ENCODE peak calls at places on chromosomes 3 and 15, in five cellular contexts. G is HCT116, Q is GM23338, E is sigmoid colon, N is transverse colon. K is an unnamed sample.

GRCh38 chr15:38474155-38474757 is 20.3 kb downstream of the FAM98B start:
- DNase-seq in G (peak; percentile 29), Q (peak; percentile 61), E (no peak), N (no peak), K (no peak)

GRCh38 chr3:11238880-11239279 is 33.3 kb upstream of the ATG7 start:
- DNase-seq in G (peak; percentile 48), Q (no peak), E (no peak), N (no peak), K (no peak)

GRCh38 chr15:90557651-90558084 is 27.9 kb downstream of the CRTC3 start:
- DNase-seq in G (no peak), Q (no peak), E (peak; percentile 95), N (peak; percentile 49), K (no peak)

GRCh38 chr3:143216709-143217182 is 97.2 kb downstream of the CHST2 start:
- DNase-seq in G (no peak), Q (no peak), E (no peak), N (no peak), K (no peak)

GRCh38 chr3:62922326-62922725 is 47.1 kb upstream of the CADPS start:
- DNase-seq in G (no peak), Q (no peak), E (no peak), N (no peak), K (no peak)

GRCh38 chr3:71968491-71968890 is 183.5 kb upstream of the PROK2 start:
- DNase-seq in G (no peak), Q (no peak), E (no peak), N (no peak), K (no peak)

GRCh38 chr15:50506121-50506520 is 40.3 kb downstream of the USP50 start:
- DNase-seq in G (no peak), Q (peak; percentile 59), E (no peak), N (no peak), K (no peak)

GRCh38 chr15:58677426-58677825 is 72.1 kb downstream of the ADAM10 start:
- DNase-seq in G (no peak), Q (no peak), E (no peak), N (no peak), K (no peak)

GRCh38 chr15:80141916-80142598 is 10.7 kb upstream of the FAH start:
- DNase-seq in G (no peak), Q (no peak), E (no peak), N (no peak), K (no peak)

GRCh38 chr15:68154923-68155559 is 50.1 kb downstream of the CALML4 start:
- DNase-seq in G (peak; percentile 27), Q (peak; percentile 83), E (no peak), N (peak; percentile 33), K (peak; percentile 45)

GRCh38 chr3:107241217-107241616 is 136.0 kb upstream of the CCDC54 start:
- DNase-seq in G (peak; percentile 39), Q (peak; percentile 31), E (no peak), N (peak; percentile 37), K (no peak)

GRCh38 chr3:184765730-184766074 is 46.3 kb upstream of the VPS8 start:
- DNase-seq in G (no peak), Q (no peak), E (no peak), N (peak; percentile 21), K (no peak)

GRCh38 chr15:71599404-71600225 is 210.7 kb upstream of the NR2E3 start:
- DNase-seq in G (no peak), Q (no peak), E (no peak), N (no peak), K (no peak)

GRCh38 chr15:77622212-77622941 is 10.3 kb downstream of the LINGO1 start:
- DNase-seq in G (no peak), Q (peak; percentile 70), E (no peak), N (no peak), K (no peak)

GRCh38 chr3:32310918-32311839 is 72.7 kb downstream of the CMTM8 start:
- DNase-seq in G (no peak), Q (no peak), E (no peak), N (no peak), K (no peak)

GRCh38 chr3:38698061-38698460 is 48.6 kb upstream of the SCN5A start:
- DNase-seq in G (no peak), Q (no peak), E (no peak), N (no peak), K (no peak)

GRCh38 chr3:55524565-55525244 is 37.6 kb upstream of the WNT5A start:
- DNase-seq in G (no peak), Q (no peak), E (no peak), N (no peak), K (no peak)

GRCh38 chr3:32106929-32107362 is 526 bp downstream of the GPD1L start:
- DNase-seq in G (no peak), Q (peak; percentile 32), E (peak; percentile 66), N (peak; percentile 84), K (no peak)

GRCh38 chr3:134371542-134372324 is 2.5 kb downstream of the AMOTL2 start:
- DNase-seq in G (no peak), Q (no peak), E (peak; percentile 56), N (no peak), K (no peak)

GRCh38 chr15:99482993-99483392 is 82.8 kb upstream of the MEF2A start:
- DNase-seq in G (no peak), Q (no peak), E (no peak), N (no peak), K (no peak)

GRCh38 chr15:99485153-99485947 is 80.4 kb upstream of the MEF2A start:
- DNase-seq in G (no peak), Q (peak; percentile 32), E (peak; percentile 58), N (no peak), K (no peak)

GRCh38 chr15:99487337-99487730 is 78.5 kb upstream of the MEF2A start:
- DNase-seq in G (no peak), Q (no peak), E (no peak), N (no peak), K (no peak)

GRCh38 chr15:99485992-99486370 is 79.8 kb upstream of the MEF2A start:
- DNase-seq in G (no peak), Q (peak; percentile 27), E (no peak), N (no peak), K (no peak)

GRCh38 chr15:99486371-99487336 is 79.1 kb upstream of the MEF2A start:
- DNase-seq in G (peak; percentile 10), Q (peak; percentile 55), E (peak; percentile 88), N (peak; percentile 61), K (no peak)
- H3K27ac ChIP-seq in G (no peak overlapping the region), Q (no peak overlapping the region), E (peak overlapping the region; percentile 54), N (peak overlapping the region; percentile 15), K (peak overlapping the region; percentile 50)

DNA sequence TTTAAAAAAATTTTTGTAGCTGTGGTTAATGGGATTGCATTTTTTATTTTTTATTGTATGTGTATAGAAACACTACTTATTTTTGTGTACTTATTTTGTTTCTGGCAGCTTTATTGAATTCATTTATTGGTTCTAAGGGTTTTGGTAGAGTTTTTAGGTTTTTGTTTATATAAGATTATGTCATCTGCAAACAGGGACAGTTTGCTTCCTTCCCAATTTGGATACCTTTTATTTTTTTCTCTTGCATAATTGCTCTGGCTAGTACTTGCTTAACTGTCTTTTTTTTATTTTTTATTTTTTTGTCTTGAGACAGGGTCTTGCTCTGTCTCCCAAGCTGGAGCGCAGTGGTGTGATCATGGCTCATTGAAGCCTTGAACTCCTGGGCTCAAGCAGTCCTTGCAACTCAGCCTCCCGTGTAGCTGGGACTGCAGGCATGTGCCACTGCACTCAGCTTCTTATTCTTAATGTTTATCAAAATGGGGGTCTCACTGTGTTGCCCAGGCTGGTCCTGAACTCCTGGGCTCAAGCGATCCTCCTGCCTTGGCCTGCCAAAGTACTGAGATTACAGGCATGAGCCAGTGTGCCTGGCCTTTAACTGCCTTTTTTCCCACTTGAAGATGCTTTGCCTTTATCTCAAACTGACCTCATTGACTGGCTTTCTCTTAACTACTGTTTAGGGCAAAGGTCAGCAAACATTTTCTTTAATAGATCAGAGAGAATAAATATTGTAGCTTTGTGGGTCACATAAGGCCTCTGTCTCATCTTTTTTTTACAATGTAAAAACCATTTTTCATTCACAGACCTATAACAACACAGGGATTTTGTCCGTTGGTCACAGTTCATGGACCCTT is 8.6 kb downstream of the TFG start:
- DNase-seq in G (no peak), Q (no peak), E (no peak), N (no peak), K (no peak)
- H3K36me3 ChIP-seq in G (peaks cover 44% of the 10 kb centered on the region), Q (peaks cover 19% of the 10 kb centered on the region), E (peaks cover 15% of the 10 kb centered on the region), N (no peaks in the 10 kb centered on the region), K (peaks cover 100% of the 10 kb centered on the region)

DNA sequence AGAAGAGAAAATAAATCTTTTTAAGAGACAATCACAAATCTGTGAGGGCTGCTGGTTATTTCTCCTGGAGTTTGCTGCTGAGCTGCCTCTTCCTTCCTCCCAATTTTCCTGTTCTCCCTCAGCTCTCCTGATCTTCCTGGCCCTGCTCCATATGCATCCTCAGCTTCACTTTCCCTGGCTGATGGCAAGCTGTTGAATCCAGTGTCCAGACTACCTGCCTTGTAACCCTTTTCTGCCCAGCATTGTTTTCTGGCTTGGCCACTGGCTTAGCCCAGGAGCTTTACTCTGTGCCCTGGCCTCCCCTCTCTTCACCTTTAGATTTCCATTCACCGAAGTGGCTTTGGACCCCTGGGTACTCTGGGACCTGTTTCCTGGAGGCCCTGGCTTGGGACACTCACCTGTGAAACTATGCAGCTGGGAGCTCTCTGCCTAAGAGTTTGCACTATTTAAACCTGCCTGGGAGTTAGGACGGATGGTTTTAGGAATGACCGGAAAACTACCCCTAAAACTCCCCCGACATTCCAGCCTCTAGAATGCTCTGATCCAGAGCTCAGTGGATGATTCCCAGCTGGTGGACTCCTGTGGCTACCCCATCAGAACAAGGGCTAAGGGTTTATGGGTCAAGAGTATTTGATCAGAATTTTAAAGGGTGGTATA is 90.0 kb downstream of the RBPMS2 start:
- DNase-seq in G (no peak), Q (peak; percentile 76), E (no peak), N (no peak), K (no peak)
- TF ChIP-seq POLR2AphosphoS5 in G (peak; percentile 21), Q (peak; percentile 70), E (no peak), N (no peak), K (no peak)

GRCh38 chr15:45458746-45459403 is 63.7 kb downstream of the SLC30A4 start:
- DNase-seq in G (no peak), Q (peak; percentile 68), E (peak; percentile 76), N (peak; percentile 84), K (no peak)

GRCh38 chr15:45457215-45457614 is 65.3 kb downstream of the SLC30A4 start:
- DNase-seq in G (no peak), Q (peak; percentile 21), E (no peak), N (no peak), K (no peak)

GRCh38 chr15:45454825-45455224 is 67.7 kb downstream of the SLC30A4 start:
- DNase-seq in G (peak; percentile 73), Q (no peak), E (peak; percentile 80), N (peak; percentile 80), K (no peak)

GRCh38 chr15:45457641-45458539 is 64.7 kb downstream of the SLC30A4 start:
- DNase-seq in G (peak; percentile 79), Q (peak; percentile 92), E (peak; percentile 78), N (peak; percentile 79), K (peak; percentile 94)

DNA sequence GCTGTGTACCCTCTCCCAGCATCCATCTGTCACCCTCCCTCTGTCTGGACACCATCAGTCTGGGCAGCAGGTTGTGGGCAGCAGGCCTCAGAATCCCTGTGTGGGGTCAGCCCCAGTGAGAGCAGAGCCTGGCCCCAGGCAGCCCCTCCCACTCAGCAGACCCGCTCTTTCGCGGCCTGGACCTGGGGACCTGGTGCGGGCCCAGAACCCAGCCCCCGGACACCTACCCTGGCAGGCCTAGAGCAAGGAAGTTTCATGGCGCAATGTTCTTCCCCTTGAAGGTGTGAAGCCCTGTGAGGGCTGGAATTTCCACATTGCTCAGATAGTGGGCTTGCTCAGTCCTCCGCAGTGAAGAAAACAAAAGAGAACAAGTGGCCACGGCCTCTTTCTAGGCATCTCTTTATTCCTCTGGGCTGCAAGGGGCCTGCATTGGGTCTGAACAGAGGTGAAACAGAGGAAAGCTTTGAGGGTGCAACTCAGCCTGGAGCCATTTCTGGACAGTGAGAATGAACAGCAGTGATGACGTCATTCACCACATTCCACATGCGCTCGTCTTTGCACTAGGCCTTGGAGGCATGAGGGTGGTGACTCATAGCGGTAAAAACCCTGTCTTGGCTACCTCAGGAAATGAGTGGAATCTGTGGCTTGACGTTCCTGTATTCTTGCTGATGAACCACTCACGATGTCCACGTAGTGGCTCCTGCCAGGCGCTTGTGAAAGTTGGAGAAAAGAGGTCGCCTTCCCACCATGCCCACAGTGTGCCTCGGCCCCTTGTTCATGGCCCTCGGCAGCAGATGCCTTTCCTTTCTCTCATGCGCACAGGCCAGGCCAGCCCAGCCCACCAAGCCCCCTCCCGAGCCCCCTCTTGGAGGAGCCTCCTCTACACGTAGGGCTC is 66.1 kb downstream of the SLC30A4 start:
- DNase-seq in G (peak; percentile 90), Q (no peak), E (peak; percentile 89), N (peak; percentile 71), K (no peak)
- H3K27ac ChIP-seq in G (no peak overlapping the region), Q (no peak overlapping the region), E (peak overlapping the region; percentile 82), N (peak overlapping the region; percentile 85), K (no peak overlapping the region)

K was measured in SK-N-MC.